ENCODE peak calls at places on chromosomes 5 and 9, in four cellular contexts. B is adrenal gland; P is PC-9; U is CD8-positive, alpha-beta memory T cell. Z is an unnamed sample. For H3K9me3, the result is how much of the 10 kb centered on the place peaks cover.

GRCh38 chr9:115289757-115290208 is 171.8 kb upstream of the TNC start:
- DNase-seq in B (no peak), P (no peak), U (no peak), Z (peak)

GRCh38 chr5:61303348-61303747 is 28.7 kb upstream of the ZSWIM6 start:
- DNase-seq in B (no peak), P (no peak), U (no peak), Z (no peak)

GRCh38 chr9:105290401-105290800 is 46.0 kb downstream of the SLC44A1 start:
- DNase-seq in B (no peak), P (peak), U (no peak), Z (no peak)

GRCh38 chr5:39712316-39713223 is 287.8 kb upstream of the DAB2 start:
- DNase-seq in B (no peak), P (no peak), U (no peak), Z (no peak)

GRCh38 chr5:81486711-81487110 is 92.8 kb upstream of the ACOT12 start:
- DNase-seq in B (no peak), P (no peak), U (no peak), Z (no peak)

GRCh38 chr5:135446615-135447014 is 533 bp downstream of the DCANP1 start:
- DNase-seq in B (peak), P (no peak), U (no peak), Z (no peak)

GRCh38 chr5:22938373-22938772 is 85.2 kb upstream of the CDH12 start:
- DNase-seq in B (no peak), P (no peak), U (no peak), Z (no peak)

GRCh38 chr9:101527066-101527465 is 6.6 kb upstream of the RNF20 start:
- DNase-seq in B (no peak), P (no peak), U (no peak), Z (no peak)

GRCh38 chr5:10556331-10556807 is 7.5 kb upstream of the ANKRD33B start:
- DNase-seq in B (no peak), P (peak), U (no peak), Z (no peak)

GRCh38 chr9:94150890-94151660 is 66.8 kb downstream of the PTPDC1 start:
- DNase-seq in B (peak), P (no peak), U (no peak), Z (no peak)

GRCh38 chr5:124399426-124399961 is 346.9 kb downstream of the ZNF608 start:
- DNase-seq in B (no peak), P (no peak), U (no peak), Z (no peak)

GRCh38 chr5:177432143-177432904 is 5.8 kb downstream of the GRK6 start:
- DNase-seq in B (no peak), P (no peak), U (no peak), Z (no peak)

GRCh38 chr9:83219154-83219923 is 156.4 kb upstream of the RASEF start:
- DNase-seq in B (peak), P (peak), U (no peak), Z (no peak)

GRCh38 chr9:137371521-137371941 is 51.4 kb downstream of the EXD3 start:
- DNase-seq in B (no peak), P (no peak), U (peak), Z (no peak)

GRCh38 chr5:9091896-9092662 is 453.8 kb downstream of the SEMA5A start:
- DNase-seq in B (no peak), P (no peak), U (no peak), Z (no peak)

GRCh38 chr9:4820172-4820571 is 27.4 kb downstream of the RCL1 start:
- DNase-seq in B (no peak), P (no peak), U (no peak), Z (no peak)

GRCh38 chr5:130652178-130652577 is 512.9 kb downstream of the HINT1 start:
- DNase-seq in B (no peak), P (no peak), U (no peak), Z (no peak)

GRCh38 chr9:114696814-114697544 is 15.0 kb upstream of the TEX48 start:
- DNase-seq in B (no peak), P (no peak), U (peak), Z (no peak)

GRCh38 chr5:80867233-80867632 is 92.9 kb upstream of the RASGRF2 start:
- DNase-seq in B (no peak), P (no peak), U (no peak), Z (no peak)

GRCh38 chr9:134339183-134339806 is 13.0 kb downstream of the RXRA start:
- DNase-seq in B (peak), P (no peak), U (no peak), Z (no peak)

GRCh38 chr5:66164044-66164790 is 20.1 kb downstream of the SREK1 start:
- DNase-seq in B (no peak), P (no peak), U (no peak), Z (peak)

GRCh38 chr5:31846934-31847333 is 208.0 kb downstream of the PDZD2 start:
- DNase-seq in B (no peak), P (no peak), U (no peak), Z (no peak)

GRCh38 chr9:136799854-136800657 is 3.9 kb downstream of the CCDC183 start:
- DNase-seq in B (peak), P (peak), U (peak), Z (no peak)

GRCh38 chr5:16456103-16456832 is 9.3 kb downstream of the ZNF622 start:
- DNase-seq in B (peak), P (peak), U (peak), Z (peak)

GRCh38 chr9:89721971-89722530 is 117.2 kb downstream of the GADD45G start:
- DNase-seq in B (no peak), P (no peak), U (no peak), Z (no peak)

GRCh38 chr5:113612060-113612496 is 98.6 kb downstream of the YTHDC2 start:
- DNase-seq in B (no peak), P (no peak), U (no peak), Z (peak)

GRCh38 chr5:321233-321725 is at the start of gene AHRR:
- DNase-seq in B (peak), P (peak), U (no peak), Z (no peak)

GRCh38 chr5:79876510-79876909 is 114.6 kb downstream of the MTX3 start:
- DNase-seq in B (no peak), P (no peak), U (no peak), Z (no peak)

GRCh38 chr9:1052119-1052907 is 2.2 kb downstream of the DMRT2 start:
- DNase-seq in B (no peak), P (no peak), U (no peak), Z (no peak)
- H3K4me3 ChIP-seq in B (no peak), P (no peak), U (peak), Z (no peak)

GRCh38 chr5:119136666-119137318 is 65.9 kb downstream of the DMXL1 start:
- DNase-seq in B (no peak), P (no peak), U (no peak), Z (no peak)
- H3K9me3 ChIP-seq in B (under half), P (under half), U (under half), Z (under half)

DNA sequence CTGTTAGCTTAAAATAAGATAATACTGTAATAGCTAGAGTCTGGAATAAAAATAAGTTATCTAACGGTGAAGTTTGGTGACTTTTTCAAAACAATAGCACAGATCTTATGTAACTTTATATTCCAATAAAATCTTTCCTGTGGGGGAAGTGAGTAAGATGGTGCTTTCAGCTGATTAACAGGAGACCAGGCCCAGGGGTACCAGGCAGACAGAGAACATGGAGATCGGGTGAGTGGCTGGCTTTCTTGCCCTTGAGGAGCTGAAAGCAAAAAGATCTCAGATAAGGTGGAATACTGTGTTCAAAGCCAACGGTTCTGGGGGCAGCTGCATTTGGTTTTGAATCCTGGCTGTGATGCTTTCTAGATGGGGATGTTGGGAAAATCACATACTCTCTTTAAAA is 61.3 kb downstream of the MAT2B start:
- DNase-seq in B (no peak), P (no peak), U (no peak), Z (no peak)
- H3K27ac ChIP-seq in B (no peak), P (no peak), U (no peak), Z (no peak)

GRCh38 chr5:142319105-142319504 is 5.7 kb downstream of the SPRY4 start:
- DNase-seq in B (no peak), P (no peak), U (no peak), Z (no peak)

GRCh38 chr5:142320851-142321560 is 3.8 kb downstream of the SPRY4 start:
- DNase-seq in B (no peak), P (no peak), U (no peak), Z (no peak)

GRCh38 chr5:142319560-142320426 is 5.0 kb downstream of the SPRY4 start:
- DNase-seq in B (no peak), P (no peak), U (no peak), Z (no peak)

GRCh38 chr5:142322403-142322746 is 2.4 kb downstream of the SPRY4 start:
- DNase-seq in B (no peak), P (no peak), U (no peak), Z (no peak)

DNA sequence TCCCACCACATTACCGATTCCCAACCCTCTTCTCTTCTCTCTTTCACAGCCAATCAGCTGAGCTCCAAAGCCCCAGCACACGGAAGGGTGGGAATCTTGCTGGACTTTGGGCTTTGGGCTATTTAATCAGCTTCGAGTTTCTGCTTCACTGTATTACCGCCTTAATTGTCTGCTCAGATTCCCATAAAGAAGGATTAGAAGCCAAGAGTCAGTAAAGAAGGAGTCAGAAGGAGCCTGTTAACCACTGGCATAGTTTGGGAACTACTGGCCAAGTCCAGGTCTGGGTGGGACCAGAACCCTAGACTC is 4.4 kb downstream of the SPRY4 start:
- DNase-seq in B (no peak), P (no peak), U (no peak), Z (no peak)
- H3K4me3 ChIP-seq in B (no peak), P (peak), U (no peak), Z (peak)

DNA sequence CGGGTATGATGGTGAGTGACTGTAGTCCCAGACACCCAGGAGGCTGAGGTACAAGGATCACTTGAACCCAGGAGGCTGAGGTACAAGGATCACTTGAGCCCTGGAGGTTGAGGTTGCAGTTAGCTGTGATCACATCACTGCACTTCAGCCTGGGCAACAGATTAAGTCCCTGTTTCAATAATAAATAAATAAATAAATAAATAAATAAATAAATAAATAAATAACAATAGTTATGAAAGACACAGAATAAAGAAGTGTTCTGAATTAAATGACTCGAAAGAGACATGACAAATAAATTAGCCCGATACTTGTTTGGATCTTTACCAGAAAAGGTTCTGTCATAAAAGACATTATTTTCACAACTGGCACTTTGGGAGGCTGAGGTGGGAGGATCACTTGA is 72.0 kb upstream of the SUSD1 start:
- DNase-seq in B (no peak), P (no peak), U (no peak), Z (no peak)
- H3K9me3 ChIP-seq in B (under half), P (under half), U (under half), Z (under half)

GRCh38 chr5:121741156-121741555 is 110.5 kb upstream of the FTMT start:
- DNase-seq in B (no peak), P (no peak), U (no peak), Z (no peak)
- H3K27ac ChIP-seq in B (no peak), P (no peak), U (no peak), Z (no peak)

GRCh38 chr5:55923177-55923872 is 71.4 kb downstream of the IL6ST start:
- DNase-seq in B (no peak), P (peak), U (no peak), Z (no peak)
- H3K4me3 ChIP-seq in B (no peak), P (no peak), U (peak), Z (no peak)

GRCh38 chr9:127447416-127448111 is 3.6 kb downstream of the RPL12 start:
- DNase-seq in B (no peak), P (no peak), U (no peak), Z (no peak)
- H3K9me3 ChIP-seq in B (under half), P (under half), U (under half), Z (under half)

Z was measured in AG04450.